ENCODE peak calls at places on chromosome 4, in ten cellular contexts. One of them, this sample, is unnamed.

GRCh38 chr4:15436515-15436914 is 8.7 kb downstream of the C1QTNF7 start:
- DNase-seq in heart left ventricle: no peak
- DNase-seq in adrenal gland: no peak
- DNase-seq in tibial nerve: peak; percentile 42
- DNase-seq in right lobe of liver: no peak
- DNase-seq in transverse colon: no peak
- DNase-seq in cardiac muscle cell: no peak
- DNase-seq in breast epithelium: no peak
- DNase-seq in HCT116: no peak
- DNase-seq in left lung: no peak
- DNase-seq in this sample: no peak

GRCh38 chr4:8539661-8540060 is 40.5 kb upstream of the GPR78 start:
- DNase-seq in heart left ventricle: no peak
- DNase-seq in adrenal gland: no peak
- DNase-seq in tibial nerve: no peak
- DNase-seq in right lobe of liver: no peak
- DNase-seq in transverse colon: no peak
- DNase-seq in cardiac muscle cell: no peak
- DNase-seq in breast epithelium: no peak
- DNase-seq in HCT116: no peak
- DNase-seq in left lung: no peak
- DNase-seq in this sample: no peak

GRCh38 chr4:155509619-155510018 is 132.9 kb upstream of the MAP9 start:
- DNase-seq in heart left ventricle: no peak
- DNase-seq in adrenal gland: no peak
- DNase-seq in tibial nerve: no peak
- DNase-seq in right lobe of liver: no peak
- DNase-seq in transverse colon: no peak
- DNase-seq in cardiac muscle cell: no peak
- DNase-seq in breast epithelium: no peak
- DNase-seq in HCT116: no peak
- DNase-seq in left lung: no peak
- DNase-seq in this sample: no peak

GRCh38 chr4:89752932-89753598 is 83.9 kb downstream of the SNCA start:
- DNase-seq in heart left ventricle: no peak
- DNase-seq in adrenal gland: peak; percentile 81
- DNase-seq in tibial nerve: no peak
- DNase-seq in right lobe of liver: no peak
- DNase-seq in transverse colon: no peak
- DNase-seq in cardiac muscle cell: no peak
- DNase-seq in breast epithelium: no peak
- DNase-seq in HCT116: no peak
- DNase-seq in left lung: no peak
- DNase-seq in this sample: no peak

GRCh38 chr4:124710911-124711310 is 1.6 kb downstream of the ANKRD50 start:
- DNase-seq in heart left ventricle: peak; percentile 25
- DNase-seq in adrenal gland: no peak
- DNase-seq in tibial nerve: no peak
- DNase-seq in right lobe of liver: no peak
- DNase-seq in transverse colon: no peak
- DNase-seq in cardiac muscle cell: no peak
- DNase-seq in breast epithelium: no peak
- DNase-seq in HCT116: no peak
- DNase-seq in left lung: no peak
- DNase-seq in this sample: no peak

GRCh38 chr4:86117781-86118302 is 242.0 kb downstream of the MAPK10 start:
- DNase-seq in heart left ventricle: no peak
- DNase-seq in adrenal gland: peak; percentile 69
- DNase-seq in tibial nerve: no peak
- DNase-seq in right lobe of liver: no peak
- DNase-seq in transverse colon: no peak
- DNase-seq in cardiac muscle cell: no peak
- DNase-seq in breast epithelium: no peak
- DNase-seq in HCT116: no peak
- DNase-seq in left lung: no peak
- DNase-seq in this sample: no peak

GRCh38 chr4:122695226-122695625 is 37.3 kb upstream of the BBS12 start:
- DNase-seq in heart left ventricle: no peak
- DNase-seq in adrenal gland: no peak
- DNase-seq in tibial nerve: no peak
- DNase-seq in right lobe of liver: no peak
- DNase-seq in transverse colon: no peak
- DNase-seq in cardiac muscle cell: no peak
- DNase-seq in breast epithelium: no peak
- DNase-seq in HCT116: no peak
- DNase-seq in left lung: no peak
- DNase-seq in this sample: no peak

GRCh38 chr4:52103314-52103713 is 52.2 kb downstream of the SPATA18 start:
- DNase-seq in heart left ventricle: no peak
- DNase-seq in adrenal gland: no peak
- DNase-seq in tibial nerve: no peak
- DNase-seq in right lobe of liver: no peak
- DNase-seq in transverse colon: no peak
- DNase-seq in cardiac muscle cell: peak; percentile 40
- DNase-seq in breast epithelium: no peak
- DNase-seq in HCT116: no peak
- DNase-seq in left lung: no peak
- DNase-seq in this sample: no peak

GRCh38 chr4:149754526-149754925 is 61.1 kb downstream of the IQCM start:
- DNase-seq in heart left ventricle: no peak
- DNase-seq in adrenal gland: no peak
- DNase-seq in tibial nerve: no peak
- DNase-seq in right lobe of liver: no peak
- DNase-seq in transverse colon: no peak
- DNase-seq in cardiac muscle cell: no peak
- DNase-seq in breast epithelium: no peak
- DNase-seq in HCT116: no peak
- DNase-seq in left lung: no peak
- DNase-seq in this sample: no peak

GRCh38 chr4:54525602-54526001 is 132.2 kb upstream of the KIT start:
- DNase-seq in heart left ventricle: no peak
- DNase-seq in adrenal gland: peak; percentile 52
- DNase-seq in tibial nerve: no peak
- DNase-seq in right lobe of liver: no peak
- DNase-seq in transverse colon: no peak
- DNase-seq in cardiac muscle cell: no peak
- DNase-seq in breast epithelium: peak; percentile 73
- DNase-seq in HCT116: no peak
- DNase-seq in left lung: no peak
- DNase-seq in this sample: no peak

GRCh38 chr4:85725727-85726170 is 250.8 kb downstream of the ARHGAP24 start:
- DNase-seq in heart left ventricle: peak; percentile 47
- DNase-seq in adrenal gland: peak; percentile 87
- DNase-seq in tibial nerve: no peak
- DNase-seq in right lobe of liver: peak; percentile 34
- DNase-seq in transverse colon: peak; percentile 8
- DNase-seq in cardiac muscle cell: peak; percentile 35
- DNase-seq in breast epithelium: no peak
- DNase-seq in HCT116: no peak
- DNase-seq in left lung: no peak
- DNase-seq in this sample: no peak

GRCh38 chr4:177124436-177124835 is 185.2 kb upstream of the NEIL3 start:
- DNase-seq in heart left ventricle: no peak
- DNase-seq in adrenal gland: no peak
- DNase-seq in tibial nerve: no peak
- DNase-seq in right lobe of liver: no peak
- DNase-seq in transverse colon: no peak
- DNase-seq in cardiac muscle cell: no peak
- DNase-seq in breast epithelium: no peak
- DNase-seq in HCT116: no peak
- DNase-seq in left lung: no peak
- DNase-seq in this sample: no peak

GRCh38 chr4:177125656-177126055 is 184.0 kb upstream of the NEIL3 start:
- DNase-seq in heart left ventricle: no peak
- DNase-seq in adrenal gland: no peak
- DNase-seq in tibial nerve: no peak
- DNase-seq in right lobe of liver: no peak
- DNase-seq in transverse colon: no peak
- DNase-seq in cardiac muscle cell: no peak
- DNase-seq in breast epithelium: no peak
- DNase-seq in HCT116: no peak
- DNase-seq in left lung: no peak
- DNase-seq in this sample: no peak

GRCh38 chr4:177123811-177124210 is 185.9 kb upstream of the NEIL3 start:
- DNase-seq in heart left ventricle: no peak
- DNase-seq in adrenal gland: no peak
- DNase-seq in tibial nerve: no peak
- DNase-seq in right lobe of liver: no peak
- DNase-seq in transverse colon: no peak
- DNase-seq in cardiac muscle cell: no peak
- DNase-seq in breast epithelium: no peak
- DNase-seq in HCT116: no peak
- DNase-seq in left lung: no peak
- DNase-seq in this sample: no peak

GRCh38 chr4:177128306-177128705 is 181.4 kb upstream of the NEIL3 start:
- DNase-seq in heart left ventricle: no peak
- DNase-seq in adrenal gland: no peak
- DNase-seq in tibial nerve: no peak
- DNase-seq in right lobe of liver: no peak
- DNase-seq in transverse colon: no peak
- DNase-seq in cardiac muscle cell: no peak
- DNase-seq in breast epithelium: no peak
- DNase-seq in HCT116: no peak
- DNase-seq in left lung: no peak
- DNase-seq in this sample: no peak

DNA sequence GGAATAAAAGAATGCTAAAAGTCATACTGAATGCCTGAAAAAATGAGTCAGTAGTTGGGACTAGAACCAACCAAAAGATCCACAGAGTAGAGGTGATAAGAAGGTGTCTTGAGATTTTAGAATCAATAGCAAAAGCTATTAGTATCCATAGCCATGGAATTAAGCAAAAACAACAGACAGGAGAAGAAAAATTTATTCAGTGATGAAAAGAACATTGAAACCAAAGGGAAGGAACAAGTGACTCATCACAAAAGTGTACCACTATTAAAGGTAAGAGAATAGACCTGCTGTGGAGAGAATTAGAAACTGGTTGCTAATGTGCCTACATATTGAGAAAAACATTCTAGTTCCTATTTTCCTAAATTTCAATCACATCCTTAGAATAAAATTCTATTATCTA is 182.0 kb upstream of the NEIL3 start:
- DNase-seq in heart left ventricle: no peak
- DNase-seq in adrenal gland: no peak
- DNase-seq in tibial nerve: no peak
- DNase-seq in right lobe of liver: no peak
- DNase-seq in transverse colon: no peak
- DNase-seq in cardiac muscle cell: no peak
- DNase-seq in breast epithelium: no peak
- DNase-seq in HCT116: no peak
- DNase-seq in left lung: no peak
- DNase-seq in this sample: no peak
- H3K9me3 ChIP-seq in heart left ventricle: no peaks in the 10 kb centered on the region
- H3K9me3 ChIP-seq in adrenal gland: no peaks in the 10 kb centered on the region
- H3K9me3 ChIP-seq in tibial nerve: no peaks in the 10 kb centered on the region
- H3K9me3 ChIP-seq in right lobe of liver: no peaks in the 10 kb centered on the region
- H3K9me3 ChIP-seq in transverse colon: no peaks in the 10 kb centered on the region
- H3K9me3 ChIP-seq in cardiac muscle cell: no peaks in the 10 kb centered on the region
- H3K9me3 ChIP-seq in breast epithelium: peaks cover 6% of the 10 kb centered on the region
- H3K9me3 ChIP-seq in HCT116: no peaks in the 10 kb centered on the region
- H3K9me3 ChIP-seq in left lung: peaks cover 19% of the 10 kb centered on the region
- H3K9me3 ChIP-seq in this sample: peaks cover 8% of the 10 kb centered on the region

DNA sequence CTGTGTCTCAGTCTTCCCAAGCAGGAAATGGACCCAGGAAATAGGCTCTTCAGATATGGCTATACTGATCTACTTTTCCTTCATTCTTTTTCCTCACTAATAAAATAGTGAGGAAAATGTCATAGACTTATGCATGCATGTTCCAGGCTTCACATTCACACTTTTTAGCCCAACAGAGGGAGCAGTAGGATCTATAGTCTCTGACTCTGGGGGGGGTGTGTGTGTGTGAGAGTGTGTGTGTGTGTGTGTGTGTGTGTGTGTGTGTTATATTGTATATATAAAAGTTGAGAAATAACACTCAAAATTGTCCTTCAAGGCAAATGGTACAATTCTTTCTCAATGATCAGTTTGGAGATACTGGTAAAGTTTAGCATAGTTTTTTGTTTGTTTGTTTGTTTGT is 297.2 kb upstream of the GALNT7 start:
- DNase-seq in heart left ventricle: no peak
- DNase-seq in adrenal gland: no peak
- DNase-seq in tibial nerve: no peak
- DNase-seq in right lobe of liver: no peak
- DNase-seq in transverse colon: no peak
- DNase-seq in cardiac muscle cell: no peak
- DNase-seq in breast epithelium: no peak
- DNase-seq in HCT116: peak; percentile 13
- DNase-seq in left lung: no peak
- DNase-seq in this sample: no peak
- TF ChIP-seq CTCF in heart left ventricle: no peak
- TF ChIP-seq CTCF in adrenal gland: no peak
- TF ChIP-seq CTCF in tibial nerve: no peak
- TF ChIP-seq CTCF in right lobe of liver: no peak
- TF ChIP-seq CTCF in transverse colon: no peak
- TF ChIP-seq CTCF in cardiac muscle cell: no peak
- TF ChIP-seq CTCF in breast epithelium: no peak
- TF ChIP-seq CTCF in HCT116: peak; percentile 10
- TF ChIP-seq CTCF in left lung: no peak
- TF ChIP-seq CTCF in this sample: no peak

DNA sequence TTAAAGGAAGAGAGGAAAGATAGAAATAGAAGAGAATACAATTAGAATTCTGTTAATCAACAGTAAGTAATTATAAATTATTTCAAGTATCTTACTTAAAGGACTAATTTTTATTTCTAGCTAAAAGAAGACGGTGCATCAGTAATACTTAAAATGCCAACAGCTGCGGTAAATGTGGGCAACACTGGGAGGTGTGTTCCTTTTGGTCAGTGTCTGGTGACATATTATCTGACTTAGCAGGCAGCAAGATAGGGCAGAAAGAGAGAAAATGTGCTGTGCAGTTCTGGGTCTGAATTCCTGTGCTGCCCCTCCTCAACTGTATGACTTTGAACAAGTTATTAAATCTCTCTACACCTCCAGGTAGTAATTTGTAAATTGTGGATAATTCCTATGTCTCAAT is 120.6 kb downstream of the ZNF827 start:
- DNase-seq in heart left ventricle: no peak
- DNase-seq in adrenal gland: no peak
- DNase-seq in tibial nerve: no peak
- DNase-seq in right lobe of liver: no peak
- DNase-seq in transverse colon: no peak
- DNase-seq in cardiac muscle cell: no peak
- DNase-seq in breast epithelium: no peak
- DNase-seq in HCT116: no peak
- DNase-seq in left lung: no peak
- DNase-seq in this sample: no peak
- H3K9me3 ChIP-seq in heart left ventricle: no peaks in the 10 kb centered on the region
- H3K9me3 ChIP-seq in adrenal gland: no peaks in the 10 kb centered on the region
- H3K9me3 ChIP-seq in tibial nerve: no peaks in the 10 kb centered on the region
- H3K9me3 ChIP-seq in right lobe of liver: no peaks in the 10 kb centered on the region
- H3K9me3 ChIP-seq in transverse colon: no peaks in the 10 kb centered on the region
- H3K9me3 ChIP-seq in cardiac muscle cell: no peaks in the 10 kb centered on the region
- H3K9me3 ChIP-seq in breast epithelium: no peaks in the 10 kb centered on the region
- H3K9me3 ChIP-seq in HCT116: no peaks in the 10 kb centered on the region
- H3K9me3 ChIP-seq in left lung: no peaks in the 10 kb centered on the region
- H3K9me3 ChIP-seq in this sample: no peaks in the 10 kb centered on the region

DNA sequence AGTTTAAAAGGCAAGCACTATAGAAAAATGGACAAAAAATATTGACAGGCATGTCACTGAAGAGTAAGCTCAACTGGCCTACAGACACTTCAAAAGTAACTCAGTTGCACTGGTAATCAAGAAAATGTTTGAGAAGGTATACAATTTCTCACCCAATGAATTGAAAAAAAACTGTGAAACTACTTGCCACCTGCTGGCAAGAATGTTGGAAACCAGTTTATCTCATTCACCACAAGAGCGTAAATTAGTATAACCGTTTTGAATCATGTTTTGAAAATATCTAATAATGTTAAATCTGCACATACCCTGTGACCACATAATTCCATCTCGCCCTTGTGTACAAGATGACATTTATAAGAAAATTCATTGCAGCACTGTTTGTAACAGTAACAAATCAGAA is 31.7 kb downstream of the TXK start:
- DNase-seq in heart left ventricle: no peak
- DNase-seq in adrenal gland: no peak
- DNase-seq in tibial nerve: no peak
- DNase-seq in right lobe of liver: no peak
- DNase-seq in transverse colon: no peak
- DNase-seq in cardiac muscle cell: no peak
- DNase-seq in breast epithelium: no peak
- DNase-seq in HCT116: no peak
- DNase-seq in left lung: no peak
- DNase-seq in this sample: no peak
- TF ChIP-seq CTCF in heart left ventricle: no peak
- TF ChIP-seq CTCF in adrenal gland: no peak
- TF ChIP-seq CTCF in tibial nerve: no peak
- TF ChIP-seq CTCF in right lobe of liver: no peak
- TF ChIP-seq CTCF in transverse colon: no peak
- TF ChIP-seq CTCF in cardiac muscle cell: peak; percentile 5
- TF ChIP-seq CTCF in breast epithelium: no peak
- TF ChIP-seq CTCF in HCT116: peak; percentile 6
- TF ChIP-seq CTCF in left lung: no peak
- TF ChIP-seq CTCF in this sample: no peak

This sample was measured in CD4-positive, alpha-beta T cell.